ENCODE peak calls at places on chromosomes 2 and 18, in five cellular contexts. V, C, P, X and Q are unnamed samples.

GRCh38 chr2:19009510-19009909 is 348.9 kb downstream of the OSR1 start:
- DNase-seq in V (no peak), P (no peak), C (no peak), X (no peak), Q (no peak)

GRCh38 chr2:60316381-60317028 is 236.9 kb downstream of the BCL11A start:
- DNase-seq in V (no peak), X (no peak), C (no peak), P (no peak), Q (no peak)

GRCh38 chr2:219959471-219959870 is 332.0 kb downstream of the SLC4A3 start:
- DNase-seq in V (no peak), X (no peak), C (no peak), P (no peak), Q (no peak)

GRCh38 chr2:126658910-126659613 is 3.1 kb downstream of the GYPC start:
- DNase-seq in C (no peak), V (peak), X (peak), P (peak), Q (peak)

GRCh38 chr18:24846133-24846532 is 385.7 kb downstream of the HRH4 start:
- DNase-seq in P (no peak), C (peak), V (no peak), X (no peak), Q (no peak)

GRCh38 chr18:54210463-54210862 is 14.0 kb downstream of the MBD2 start:
- DNase-seq in X (no peak), P (no peak), V (no peak), C (no peak), Q (no peak)

GRCh38 chr2:96895709-96896651 is 26.1 kb upstream of the SEMA4C start:
- DNase-seq in C (peak), X (no peak), P (no peak), V (no peak), Q (no peak)

GRCh38 chr2:110858135-110858737 is 125.9 kb downstream of the ACOXL start:
- DNase-seq in P (no peak), C (peak), V (no peak), X (no peak), Q (peak)

GRCh38 chr18:944440-944839 is 39.8 kb downstream of the ADCYAP1 start:
- DNase-seq in P (no peak), V (no peak), C (no peak), X (peak), Q (no peak)

GRCh38 chr2:232928564-232929302 is 58.7 kb downstream of the SNORC start:
- DNase-seq in P (no peak), V (no peak), C (no peak), X (no peak), Q (no peak)

GRCh38 chr2:89833780-89834117 is 1142.3 kb downstream of the RPIA start:
- DNase-seq in V (no peak), P (no peak), X (peak), C (peak), Q (no peak)

GRCh38 chr2:6525371-6525770 is 340.3 kb downstream of the CMPK2 start:
- DNase-seq in C (no peak), V (no peak), P (no peak), X (no peak), Q (no peak)

GRCh38 chr2:6531304-6531703 is 334.4 kb downstream of the CMPK2 start:
- DNase-seq in V (no peak), X (no peak), P (no peak), C (no peak), Q (no peak)

GRCh38 chr2:6523476-6523875 is 342.2 kb downstream of the CMPK2 start:
- DNase-seq in X (no peak), P (no peak), C (no peak), V (no peak), Q (no peak)

GRCh38 chr2:6524678-6525367 is 340.9 kb downstream of the CMPK2 start:
- DNase-seq in C (no peak), P (no peak), V (no peak), X (no peak), Q (no peak)

GRCh38 chr2:6526093-6526824 is 339.4 kb downstream of the CMPK2 start:
- DNase-seq in X (no peak), C (no peak), V (no peak), P (no peak), Q (no peak)
- H3K4me3 ChIP-seq in X (no peak), C (no peak), V (no peak), P (no peak), Q (no peak)

DNA sequence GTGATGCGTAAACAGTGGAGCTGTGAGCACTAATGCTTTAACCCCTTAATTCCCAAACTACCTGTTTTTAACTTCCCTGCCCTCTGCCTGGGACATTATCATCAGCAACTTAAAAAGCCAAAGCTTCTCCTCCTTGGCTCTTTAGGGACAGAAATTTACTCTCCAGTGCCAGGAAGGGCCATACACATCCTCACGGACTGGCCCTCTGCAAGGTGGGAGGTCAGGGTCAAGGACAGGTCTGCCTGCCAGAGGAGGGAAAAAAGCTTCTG is 21.5 kb downstream of the KCTD1 start:
- DNase-seq in C (no peak), V (no peak), P (no peak), X (no peak), Q (no peak)
- H3K4me3 ChIP-seq in C (no peak), V (no peak), P (no peak), X (no peak), Q (no peak)

GRCh38 chr2:38406597-38407110 is 29.6 kb upstream of the ATL2 start:
- DNase-seq in X (peak), V (no peak), C (no peak), P (no peak), Q (no peak)

GRCh38 chr2:38405917-38406596 is 29.0 kb upstream of the ATL2 start:
- DNase-seq in V (no peak), C (no peak), P (no peak), X (no peak), Q (no peak)

GRCh38 chr2:38409904-38410167 is 32.8 kb upstream of the ATL2 start:
- DNase-seq in P (no peak), C (no peak), V (no peak), X (no peak), Q (no peak)

GRCh38 chr2:38407111-38407682 is 30.1 kb upstream of the ATL2 start:
- DNase-seq in P (no peak), C (no peak), X (no peak), V (no peak), Q (no peak)

GRCh38 chr2:38409136-38409903 is 32.2 kb upstream of the ATL2 start:
- DNase-seq in P (peak), C (no peak), X (no peak), V (no peak), Q (no peak)
- H3K4me3 ChIP-seq in P (no peak), C (no peak), X (no peak), V (no peak), Q (no peak)

GRCh38 chr2:226794077-226794670 is 5.4 kb downstream of the IRS1 start:
- DNase-seq in C (no peak), X (peak), P (no peak), V (no peak), Q (no peak)

GRCh38 chr2:226792155-226792871 is 7.3 kb downstream of the IRS1 start:
- DNase-seq in P (no peak), C (no peak), V (no peak), X (peak), Q (no peak)

GRCh38 chr2:226794751-226795171 is 4.9 kb downstream of the IRS1 start:
- DNase-seq in P (no peak), X (peak), V (no peak), C (no peak), Q (no peak)

GRCh38 chr2:226795281-226796011 is 4.2 kb downstream of the IRS1 start:
- DNase-seq in P (peak), C (no peak), X (peak), V (peak), Q (no peak)

DNA sequence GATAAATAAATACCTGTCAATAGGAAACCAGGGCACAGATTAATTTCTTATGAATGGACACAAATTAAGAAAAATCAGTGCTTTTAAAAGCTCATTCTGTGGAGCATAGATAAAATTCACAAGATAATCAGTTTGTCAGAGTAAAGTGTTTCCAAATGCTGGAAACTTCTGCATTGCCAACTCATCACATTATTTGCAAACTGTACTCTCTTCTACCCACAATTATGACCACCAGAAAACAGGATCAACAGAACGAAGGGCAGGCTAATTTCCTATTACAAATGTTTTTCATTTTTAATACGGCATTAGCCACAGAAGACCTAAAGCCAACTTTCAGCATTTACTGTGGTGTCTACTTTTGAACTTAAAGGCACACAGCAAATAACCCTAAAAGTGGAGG is 6.0 kb downstream of the IRS1 start:
- DNase-seq in P (no peak), C (no peak), X (peak), V (no peak), Q (no peak)
- H3K4me3 ChIP-seq in P (peak), C (no peak), X (peak), V (peak), Q (no peak)

DNA sequence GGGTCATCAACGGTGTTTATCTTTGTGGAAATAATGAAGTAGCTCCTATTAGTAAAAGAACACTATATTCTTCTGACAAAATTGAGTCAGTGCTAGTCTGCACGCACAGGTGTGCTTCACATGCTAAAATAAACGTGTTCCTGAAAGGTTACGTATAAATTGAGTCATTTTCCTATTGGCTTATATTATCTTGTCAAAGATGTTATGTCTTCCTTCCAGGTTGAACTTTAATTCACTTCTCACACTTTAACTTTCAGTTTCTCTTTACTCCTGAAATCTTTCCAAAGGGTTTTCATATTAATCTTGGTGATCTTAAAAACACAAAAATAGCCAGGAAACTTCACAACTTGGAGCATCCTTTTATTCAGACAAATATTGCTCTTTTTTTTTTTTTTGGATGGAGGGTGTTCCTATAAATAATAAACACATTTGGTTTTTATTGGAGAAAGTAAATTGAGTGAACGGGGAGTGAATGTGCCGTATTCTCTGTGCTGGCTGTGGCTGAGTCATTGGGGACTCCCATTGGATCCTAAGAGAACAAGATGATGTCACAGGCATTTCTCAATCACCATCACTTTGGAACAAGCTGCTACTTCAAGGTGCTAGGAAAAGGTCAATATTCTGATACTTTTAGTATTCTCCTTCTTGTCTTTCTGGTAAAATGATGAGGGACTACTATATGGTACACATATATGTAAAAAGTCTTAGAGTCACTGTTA is 150.2 kb upstream of the SPATS2L start:
- DNase-seq in X (peak), C (no peak), V (no peak), P (peak), Q (no peak)
- H3K4me3 ChIP-seq in X (peak), C (no peak), V (peak), P (peak), Q (peak)

GRCh38 chr2:197502201-197502600 is 2.0 kb downstream of the HSPE1 start:
- DNase-seq in X (no peak), C (no peak), V (no peak), P (no peak), Q (no peak)
- H3K4me3 ChIP-seq in X (no peak), C (no peak), V (no peak), P (no peak), Q (peak)

GRCh38 chr2:177164131-177164530 is 48.5 kb upstream of the HNRNPA3 start:
- DNase-seq in X (no peak), P (no peak), C (no peak), V (no peak), Q (no peak)
- H3K4me3 ChIP-seq in X (peak), P (peak), C (peak), V (peak), Q (no peak)

DNA sequence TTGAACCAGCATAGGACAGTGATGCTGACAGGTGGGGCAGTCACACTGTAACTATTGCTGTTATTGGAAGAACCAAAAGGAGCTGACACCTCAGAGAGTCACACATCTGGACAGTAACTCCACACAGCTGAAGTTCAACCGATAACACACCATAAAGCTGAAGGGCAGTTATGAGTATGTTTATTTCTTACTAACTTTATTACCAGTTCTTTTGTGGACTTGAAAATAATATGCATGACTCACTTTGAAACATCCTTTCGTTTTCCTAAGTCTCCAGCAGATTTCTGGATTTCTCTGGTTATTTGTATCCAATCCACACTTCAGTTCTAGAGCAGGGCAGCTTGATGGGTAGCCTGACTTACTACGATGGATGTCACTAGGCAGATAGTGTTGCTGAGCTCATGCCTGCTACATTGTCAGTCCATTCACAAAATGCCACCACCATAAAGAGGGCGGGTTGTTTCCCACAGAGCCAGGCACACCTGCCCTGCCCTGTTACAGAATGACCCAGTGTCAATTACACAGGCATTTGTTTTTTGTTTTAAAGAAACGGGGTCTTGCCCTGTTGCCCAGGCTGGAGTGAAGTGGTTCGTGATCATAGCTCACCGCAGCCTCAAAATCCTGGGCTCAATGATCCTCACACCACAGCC is 8.4 kb upstream of the AGBL5 start:
- DNase-seq in V (no peak), P (no peak), X (no peak), C (no peak), Q (no peak)
- H3K4me3 ChIP-seq in V (no peak), P (no peak), X (no peak), C (no peak), Q (no peak)